ENCODE peak calls at places on chromosome 1, in eight cellular contexts. A, D, U, G, N, W, F and R are unnamed samples.

GRCh38 chr1:219339466-219339865 is 165.8 kb downstream of the LYPLAL1 start:
- DNase-seq in A (no peak), D (no peak), U (peak), G (no peak), N (no peak), W (no peak), F (no peak), R (no peak)

GRCh38 chr1:219317762-219318353 is 144.2 kb downstream of the LYPLAL1 start:
- DNase-seq in A (no peak), D (peak), U (peak), G (no peak), N (no peak), W (no peak), F (no peak), R (no peak)

GRCh38 chr1:160993544-160993943 is 27.4 kb downstream of the F11R start:
- DNase-seq in A (no peak), D (no peak), U (peak), G (peak), N (no peak), W (peak), F (no peak), R (peak)

GRCh38 chr1:67672260-67672803 is 12.7 kb upstream of the GADD45A start:
- DNase-seq in A (no peak), D (no peak), U (no peak), G (no peak), N (no peak), W (no peak), F (no peak), R (no peak)

GRCh38 chr1:85417876-85418275 is 47.1 kb downstream of the DDAH1 start:
- DNase-seq in A (no peak), D (no peak), U (no peak), G (no peak), N (no peak), W (no peak), F (no peak), R (peak)

GRCh38 chr1:8702121-8702520 is 115.3 kb downstream of the RERE start:
- DNase-seq in A (no peak), D (no peak), U (peak), G (peak), N (no peak), W (peak), F (no peak), R (no peak)

GRCh38 chr1:172647110-172647564 is 11.8 kb upstream of the FASLG start:
- DNase-seq in A (no peak), D (no peak), U (no peak), G (no peak), N (no peak), W (no peak), F (no peak), R (no peak)

GRCh38 chr1:200282497-200283122 is 127.2 kb downstream of the ZNF281 start:
- DNase-seq in A (no peak), D (no peak), U (no peak), G (no peak), N (no peak), W (no peak), F (no peak), R (peak)

GRCh38 chr1:201068976-201069375 is 43.2 kb downstream of the CACNA1S start:
- DNase-seq in A (no peak), D (no peak), U (no peak), G (no peak), N (no peak), W (no peak), F (no peak), R (no peak)

GRCh38 chr1:42085596-42085995 is 67.6 kb upstream of the GUCA2B start:
- DNase-seq in A (no peak), D (no peak), U (peak), G (no peak), N (no peak), W (no peak), F (no peak), R (no peak)